ENCODE peak calls at places on chromosomes 11 and 22, in six cellular contexts. J, H, V, T, A and R are unnamed samples.

GRCh38 chr11:107301886-107302285 is 155.7 kb downstream of the CWF19L2 start:
- DNase-seq in A (no peak), H (no peak), V (peak; percentile 46), T (no peak), J (no peak), R (peak; percentile 4)

GRCh38 chr11:44536779-44537516 is 28.5 kb upstream of the CD82 start:
- DNase-seq in J (no peak), A (no peak), H (no peak), T (no peak), V (no peak), R (no peak)

GRCh38 chr22:43407591-43407990 is 4.2 kb upstream of the MPPED1 start:
- DNase-seq in T (no peak), A (no peak), H (no peak), J (no peak), V (no peak), R (no peak)

GRCh38 chr11:19524171-19524671 is 188.4 kb upstream of the NAV2 start:
- DNase-seq in V (no peak), A (peak; percentile 1), H (peak; percentile 64), J (no peak), T (no peak), R (no peak)

GRCh38 chr11:12599408-12600143 is 74.6 kb upstream of the TEAD1 start:
- DNase-seq in A (no peak), J (peak; percentile 71), V (peak; percentile 86), H (peak; percentile 90), T (peak; percentile 35), R (peak; percentile 9)

GRCh38 chr11:67238894-67239794 is 27.1 kb upstream of the GRK2 start:
- DNase-seq in T (no peak), H (no peak), A (peak; percentile 16), V (no peak), J (peak; percentile 47), R (peak; percentile 53)

GRCh38 chr22:22349455-22349836 is 104.9 kb downstream of the VPREB1 start:
- DNase-seq in V (no peak), T (no peak), H (no peak), A (no peak), J (no peak), R (no peak)

GRCh38 chr11:79393362-79394043 is 47.3 kb downstream of the TENM4 start:
- DNase-seq in V (peak; percentile 30), A (peak; percentile 54), T (peak; percentile 24), J (peak; percentile 42), H (peak; percentile 77), R (peak; percentile 30)

GRCh38 chr11:10432493-10432892 is 22.6 kb upstream of the AMPD3 start:
- DNase-seq in T (no peak), V (no peak), A (no peak), J (no peak), H (no peak), R (no peak)

GRCh38 chr22:48825802-48826520 is 1001.7 kb downstream of the BRD1 start:
- DNase-seq in T (no peak), V (no peak), J (no peak), A (no peak), H (no peak), R (no peak)

GRCh38 chr11:117668291-117668690 is 128.7 kb downstream of the DSCAML1 start:
- DNase-seq in J (no peak), H (no peak), A (no peak), T (no peak), V (peak; percentile 84), R (no peak)

GRCh38 chr22:38974170-38974825 is 7.8 kb upstream of the APOBEC3B start:
- DNase-seq in V (no peak), J (no peak), T (no peak), A (no peak), H (no peak), R (no peak)

GRCh38 chr11:73856001-73856663 is 20.5 kb downstream of the COA4 start:
- DNase-seq in A (no peak), V (no peak), T (no peak), J (no peak), H (no peak), R (no peak)

GRCh38 chr11:67355794-67356550 is 2.6 kb upstream of the POLD4 start:
- DNase-seq in V (no peak), T (no peak), A (no peak), H (no peak), J (peak; percentile 32), R (peak; percentile 4)

GRCh38 chr11:1667906-1668305 is 29.1 kb upstream of the KRTAP5-6 start:
- DNase-seq in H (no peak), J (no peak), V (peak; percentile 25), T (no peak), A (no peak), R (no peak)

GRCh38 chr11:14357843-14358728 is 897 bp downstream of the RRAS2 start:
- DNase-seq in T (peak; percentile 44), V (peak; percentile 20), J (peak; percentile 93), H (no peak), A (peak; percentile 80), R (peak; percentile 85)

GRCh38 chr11:61617515-61617914 is 36.6 kb upstream of the SYT7 start:
- DNase-seq in H (no peak), A (no peak), T (no peak), V (no peak), J (no peak), R (no peak)

GRCh38 chr11:113505541-113506375 is 30.6 kb upstream of the DRD2 start:
- DNase-seq in H (peak; percentile 5), J (peak; percentile 33), T (peak; percentile 15), V (peak; percentile 76), A (peak; percentile 22), R (peak; percentile 95)

GRCh38 chr11:92204731-92205130 is 19.9 kb upstream of the FAT3 start:
- DNase-seq in V (no peak), A (no peak), T (no peak), H (no peak), J (no peak), R (no peak)

GRCh38 chr11:130522284-130522961 is 74.0 kb downstream of the ADAMTS15 start:
- DNase-seq in J (peak; percentile 79), A (peak; percentile 94), V (no peak), H (peak; percentile 12), T (no peak), R (peak; percentile 78)

GRCh38 chr11:59551651-59552521 is 40.5 kb downstream of the OR4D9 start:
- DNase-seq in A (peak; percentile 79), T (peak; percentile 85), H (peak; percentile 44), V (peak; percentile 81), J (peak; percentile 74), R (peak; percentile 82)